ENCODE peak calls at places on chromosome 22, in four cellular contexts. Q, N, K and C are unnamed samples.

GRCh38 chr22:23276656-23277582 is 96.6 kb downstream of the BCR start:
- DNase-seq in K (no peak), Q (no peak), N (no peak), C (no peak)

GRCh38 chr22:26691377-26691716 is 34.0 kb downstream of the MIAT start:
- DNase-seq in Q (no peak), K (no peak), N (no peak), C (no peak)

GRCh38 chr22:45240137-45240809 is 421 bp downstream of the KIAA0930 start:
- DNase-seq in Q (no peak), N (peak), K (peak), C (no peak)

GRCh38 chr22:50302564-50302963 is 4.9 kb downstream of the PLXNB2 start:
- DNase-seq in Q (no peak), N (no peak), K (peak), C (no peak)

GRCh38 chr22:44721206-44721605 is 19.2 kb downstream of the PRR5 start:
- DNase-seq in N (no peak), Q (no peak), K (no peak), C (no peak)

GRCh38 chr22:44845796-44846720 is 93.7 kb downstream of the ARHGAP8 start:
- DNase-seq in K (no peak), Q (no peak), N (no peak), C (no peak)

GRCh38 chr22:23856721-23857605 is 712 bp upstream of the SLC2A11 start:
- DNase-seq in N (no peak), K (no peak), Q (no peak), C (no peak)

GRCh38 chr22:44132724-44133123 is 48.0 kb upstream of the PARVG start:
- DNase-seq in K (no peak), N (no peak), Q (no peak), C (no peak)

GRCh38 chr22:47620391-47620790 is 857.9 kb downstream of the TBC1D22A start:
- DNase-seq in Q (no peak), N (no peak), K (no peak), C (no peak)

GRCh38 chr22:22171357-22172218 is 73.0 kb upstream of the VPREB1 start:
- DNase-seq in N (no peak), Q (no peak), K (no peak), C (no peak)

GRCh38 chr22:49192180-49192856 is 635.4 kb downstream of the BRD1 start:
- DNase-seq in N (no peak), K (no peak), Q (no peak), C (no peak)

GRCh38 chr22:47918936-47919505 is 1156.6 kb downstream of the TBC1D22A start:
- DNase-seq in Q (no peak), K (peak), N (no peak), C (no peak)

GRCh38 chr22:50183141-50183971 is 2.4 kb upstream of the TRABD start:
- DNase-seq in K (no peak), Q (no peak), N (no peak), C (no peak)

GRCh38 chr22:48091060-48091650 is 1328.7 kb downstream of the TBC1D22A start:
- DNase-seq in K (no peak), Q (no peak), N (no peak), C (no peak)

GRCh38 chr22:38069372-38070249 is 12.4 kb downstream of the PICK1 start:
- DNase-seq in Q (peak), N (no peak), K (peak), C (peak)

GRCh38 chr22:48857202-48857805 is 970.4 kb downstream of the BRD1 start:
- DNase-seq in Q (no peak), N (no peak), K (no peak), C (no peak)

GRCh38 chr22:40635940-40636379 is 559 bp downstream of the MRTFA start:
- DNase-seq in Q (no peak), N (no peak), K (peak), C (no peak)

GRCh38 chr22:36385491-36386350 is 2.0 kb downstream of the MYH9 start:
- DNase-seq in Q (peak), K (peak), N (peak), C (peak)

GRCh38 chr22:36039125-36039524 is 10.5 kb upstream of the RBFOX2 start:
- DNase-seq in K (no peak), Q (no peak), N (no peak), C (no peak)

GRCh38 chr22:19038728-19039447 is 83.3 kb downstream of the DGCR2 start:
- DNase-seq in Q (no peak), N (no peak), K (no peak), C (no peak)

GRCh38 chr22:45304971-45305370 is 4.8 kb upstream of the FAM118A start:
- DNase-seq in N (no peak), Q (no peak), K (no peak), C (no peak)

GRCh38 chr22:48368975-48369525 is 1458.6 kb downstream of the BRD1 start:
- DNase-seq in Q (no peak), K (no peak), N (no peak), C (no peak)

GRCh38 chr22:50571264-50572175 is 6.7 kb downstream of the CPT1B start:
- DNase-seq in Q (no peak), N (no peak), K (no peak), C (no peak)

GRCh38 chr22:28799834-28800307 is 498 bp downstream of the XBP1 start:
- DNase-seq in K (peak), Q (no peak), N (no peak), C (peak)

GRCh38 chr22:21881841-21882753 is 14.7 kb upstream of the MAPK1 start:
- DNase-seq in Q (no peak), K (no peak), N (no peak), C (no peak)

GRCh38 chr22:23399367-23400285 is 180.5 kb downstream of the IGLL1 start:
- DNase-seq in K (no peak), N (no peak), Q (no peak), C (no peak)

DNA sequence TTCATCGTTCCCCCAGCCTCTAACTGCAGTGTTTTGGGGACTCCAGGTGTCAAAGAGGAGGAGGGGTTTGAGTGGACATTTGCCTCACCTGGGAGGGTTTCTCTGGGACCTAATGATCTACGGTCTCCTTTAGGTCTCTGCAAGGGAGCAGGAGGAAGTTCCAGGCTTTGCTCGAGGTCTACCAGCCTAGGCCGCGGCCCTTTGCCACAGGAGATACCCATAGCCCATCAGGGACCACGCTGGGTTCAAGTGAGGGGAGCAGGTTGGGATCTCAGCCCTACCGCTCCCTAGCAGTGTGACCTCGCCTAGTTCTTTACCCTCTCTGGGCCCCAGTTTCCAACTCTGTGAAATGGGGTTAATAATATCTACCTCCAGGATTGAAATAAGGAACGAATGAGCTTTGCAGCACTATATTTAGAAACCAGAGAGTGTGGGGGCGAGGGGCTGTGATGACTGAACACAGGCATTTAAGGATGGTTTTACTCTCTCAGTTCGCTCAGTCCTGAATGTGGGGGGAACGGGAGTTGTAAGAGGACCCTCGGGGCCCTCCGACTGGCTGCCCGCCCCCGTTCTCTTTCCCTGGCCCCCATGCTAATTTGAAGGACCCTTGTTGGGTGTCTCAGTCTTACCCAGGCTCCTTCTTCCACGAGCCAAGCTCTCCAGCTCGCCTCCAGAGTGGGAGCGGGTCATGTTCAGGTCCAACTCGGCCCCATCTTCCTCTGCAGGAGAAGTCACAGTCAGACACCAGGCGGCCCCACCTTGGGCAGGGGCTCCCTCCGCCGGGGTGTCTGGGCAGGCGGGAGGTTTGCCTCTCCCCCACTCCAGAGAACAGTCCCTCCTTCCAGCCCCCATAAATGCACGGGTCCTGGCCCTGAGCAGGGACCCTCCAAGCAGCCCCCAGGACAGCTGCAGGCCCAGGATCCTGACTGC is 11.7 kb downstream of the PDGFB start:
- DNase-seq in N (no peak), Q (no peak), K (no peak), C (no peak)
- H3K4me3 ChIP-seq in N (no peak), Q (no peak), K (no peak), C (no peak)

GRCh38 chr22:42303304-42304020 is 33.0 kb upstream of the TCF20 start:
- DNase-seq in N (no peak), Q (no peak), K (no peak), C (no peak)

GRCh38 chr22:42299586-42300285 is 29.3 kb upstream of the TCF20 start:
- DNase-seq in Q (no peak), K (peak), N (peak), C (no peak)

GRCh38 chr22:42301742-42302102 is 31.3 kb upstream of the TCF20 start:
- DNase-seq in K (no peak), N (no peak), Q (no peak), C (no peak)

GRCh38 chr22:42300286-42301071 is 30.0 kb upstream of the TCF20 start:
- DNase-seq in Q (no peak), K (no peak), N (peak), C (no peak)

GRCh38 chr22:42301072-42301741 is 30.8 kb upstream of the TCF20 start:
- DNase-seq in K (no peak), N (no peak), Q (no peak), C (no peak)
- H3K4me3 ChIP-seq in K (no peak), N (peak), Q (no peak), C (no peak)

GRCh38 chr22:20432244-20432686 is 5.4 kb downstream of the SCARF2 start:
- DNase-seq in K (no peak), N (no peak), Q (no peak), C (no peak)

GRCh38 chr22:20430101-20430640 is 7.5 kb downstream of the SCARF2 start:
- DNase-seq in N (no peak), K (no peak), Q (no peak), C (no peak)

GRCh38 chr22:20429254-20430100 is 8.1 kb downstream of the SCARF2 start:
- DNase-seq in N (peak), K (no peak), Q (no peak), C (no peak)

GRCh38 chr22:20431520-20432237 is 5.9 kb downstream of the SCARF2 start:
- DNase-seq in K (no peak), Q (no peak), N (no peak), C (no peak)

GRCh38 chr22:20430641-20431519 is 6.7 kb downstream of the SCARF2 start:
- DNase-seq in N (peak), Q (no peak), K (no peak), C (no peak)
- H3K4me3 ChIP-seq in N (no peak), Q (peak), K (no peak), C (peak)

GRCh38 chr22:46417769-46418168 is 82.3 kb downstream of the TRMU start:
- DNase-seq in Q (no peak), K (no peak), N (no peak), C (no peak)
- H3K4me3 ChIP-seq in Q (no peak), K (no peak), N (no peak), C (no peak)